ENCODE peak calls at places on chromosomes 12 and 14, in six cellular contexts. L is HepG2, F is right cardiac atrium, I is stomach, Z is neuronal stem cell, J is BE2C. C is an unnamed sample. For H3K4me1, the result is how much of the 10 kb centered on the place peaks cover.

GRCh38 chr12:78157199-78157598 is 326.5 kb downstream of the NAV3 start:
- DNase-seq in L (no peak), F (no peak), I (no peak), Z (no peak), J (no peak), C (no peak)

GRCh38 chr12:121139301-121139700 is 6.6 kb downstream of the P2RX7 start:
- DNase-seq in L (no peak), F (no peak), I (no peak), Z (no peak), J (no peak), C (no peak)

GRCh38 chr12:130606245-130606644 is 109.9 kb downstream of the RIMBP2 start:
- DNase-seq in L (no peak), F (no peak), I (no peak), Z (no peak), J (no peak), C (no peak)

GRCh38 chr14:63611078-63611477 is 30.6 kb downstream of the WDR89 start:
- DNase-seq in L (no peak), F (no peak), I (no peak), Z (no peak), J (no peak), C (no peak)

GRCh38 chr12:51087818-51088217 is 4.4 kb upstream of the CSRNP2 start:
- DNase-seq in L (no peak), F (no peak), I (no peak), Z (no peak), J (no peak), C (no peak)

GRCh38 chr14:92254786-92255185 is 68.2 kb upstream of the SLC24A4 start:
- DNase-seq in L (no peak), F (peak), I (no peak), Z (peak), J (no peak), C (peak)

GRCh38 chr14:76456891-76457586 is 81.1 kb downstream of the ESRRB start:
- DNase-seq in L (no peak), F (no peak), I (no peak), Z (no peak), J (no peak), C (no peak)

GRCh38 chr14:23605931-23606585 is 27.5 kb upstream of the JPH4 start:
- DNase-seq in L (no peak), F (no peak), I (no peak), Z (no peak), J (no peak), C (no peak)

GRCh38 chr12:91357381-91357780 is 174.8 kb upstream of the DCN start:
- DNase-seq in L (peak), F (no peak), I (no peak), Z (no peak), J (no peak), C (no peak)

GRCh38 chr12:97756066-97756701 is 293.6 kb downstream of the RMST start:
- DNase-seq in L (no peak), F (no peak), I (no peak), Z (no peak), J (no peak), C (no peak)

GRCh38 chr14:34912966-34913365 is 37.8 kb upstream of the BAZ1A start:
- DNase-seq in L (no peak), F (no peak), I (no peak), Z (no peak), J (no peak), C (no peak)

GRCh38 chr12:132006056-132006680 is 56.4 kb downstream of the EP400 start:
- DNase-seq in L (no peak), F (no peak), I (no peak), Z (no peak), J (no peak), C (no peak)

GRCh38 chr12:11854011-11854499 is 204.6 kb downstream of the ETV6 start:
- DNase-seq in L (no peak), F (no peak), I (no peak), Z (no peak), J (no peak), C (no peak)

GRCh38 chr12:12722351-12723146 is 5.4 kb downstream of the CDKN1B start:
- DNase-seq in L (no peak), F (no peak), I (no peak), Z (no peak), J (no peak), C (no peak)

GRCh38 chr12:40054554-40055226 is 51.2 kb downstream of the SLC2A13 start:
- DNase-seq in L (no peak), F (peak), I (no peak), Z (no peak), J (no peak), C (peak)

GRCh38 chr14:73058923-73059311 is 583 bp downstream of the RBM25 start:
- DNase-seq in L (peak), F (peak), I (no peak), Z (no peak), J (peak), C (peak)

GRCh38 chr12:130351331-130351730 is 13.6 kb downstream of the PIWIL1 start:
- DNase-seq in L (no peak), F (no peak), I (no peak), Z (no peak), J (no peak), C (no peak)

GRCh38 chr12:61490732-61491498 is 769.3 kb upstream of the USP15 start:
- DNase-seq in L (no peak), F (no peak), I (no peak), Z (no peak), J (no peak), C (no peak)

GRCh38 chr12:121718653-121719239 is 6.2 kb downstream of the TMEM120B start:
- DNase-seq in L (no peak), F (no peak), I (no peak), Z (no peak), J (peak), C (no peak)

GRCh38 chr14:50530358-50530757 is 2.0 kb downstream of the MAP4K5 start:
- DNase-seq in L (no peak), F (no peak), I (no peak), Z (no peak), J (no peak), C (no peak)

GRCh38 chr14:53953828-53954550 is 2.6 kb downstream of the BMP4 start:
- DNase-seq in L (peak), F (peak), I (no peak), Z (no peak), J (peak), C (peak)

GRCh38 chr14:103078420-103078749 is 5.6 kb upstream of the LBHD2 start:
- DNase-seq in L (peak), F (peak), I (peak), Z (peak), J (peak), C (peak)

GRCh38 chr12:119673634-119674033 is 5.7 kb downstream of the PRKAB1 start:
- DNase-seq in L (no peak), F (peak), I (no peak), Z (no peak), J (no peak), C (peak)

GRCh38 chr12:127165567-127166392 is 1101.2 kb upstream of the TMEM132C start:
- DNase-seq in L (peak), F (peak), I (peak), Z (peak), J (peak), C (peak)

GRCh38 chr14:77681196-77682157 is 26.3 kb downstream of the ALKBH1 start:
- DNase-seq in L (peak), F (no peak), I (peak), Z (no peak), J (no peak), C (no peak)

GRCh38 chr12:127550271-127550670 is 716.7 kb upstream of the TMEM132C start:
- DNase-seq in L (no peak), F (no peak), I (no peak), Z (no peak), J (no peak), C (no peak)

GRCh38 chr14:68636597-68636996 is 156.3 kb downstream of the ZFP36L1 start:
- DNase-seq in L (no peak), F (no peak), I (no peak), Z (no peak), J (peak), C (no peak)

GRCh38 chr14:95300002-95300696 is 19.6 kb downstream of the CLMN start:
- DNase-seq in L (peak), F (no peak), I (no peak), Z (no peak), J (no peak), C (no peak)
- H3K4me1 ChIP-seq in L (half or more), F (under half), I (under half), Z (under half), J (under half), C (under half)

DNA sequence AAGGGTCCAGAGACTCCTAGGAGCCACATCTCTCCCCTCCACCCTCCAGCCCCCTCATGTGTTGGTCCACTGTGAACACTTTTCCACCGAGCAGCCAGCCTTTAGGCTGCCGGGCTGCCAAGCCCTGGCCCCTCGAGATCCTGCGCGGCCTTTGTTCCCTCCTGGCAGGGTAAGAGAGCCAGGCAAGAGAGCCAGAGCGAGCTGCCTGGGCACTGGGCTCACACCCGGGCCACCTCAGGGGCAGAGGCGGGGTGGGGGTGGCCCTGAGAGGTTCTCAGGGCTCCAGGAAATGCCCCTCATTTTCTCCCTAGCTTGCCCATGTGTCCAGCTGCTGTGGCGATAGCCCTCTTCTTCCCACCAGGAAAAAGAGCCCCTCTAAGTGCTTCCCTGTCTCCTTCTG is 44.8 kb downstream of the LTBP2 start:
- DNase-seq in L (no peak), F (no peak), I (no peak), Z (no peak), J (no peak), C (no peak)
- H3K4me1 ChIP-seq in L (under half), F (under half), I (under half), Z (under half), J (under half), C (half or more)

GRCh38 chr14:55585854-55586253 is 5.8 kb downstream of the KTN1 start:
- DNase-seq in L (no peak), F (no peak), I (no peak), Z (no peak), J (no peak), C (no peak)
- H3K4me1 ChIP-seq in L (half or more), F (under half), I (under half), Z (under half), J (under half), C (half or more)

GRCh38 chr12:115661103-115661502 is 616.4 kb downstream of the MED13L start:
- DNase-seq in L (no peak), F (no peak), I (peak), Z (no peak), J (no peak), C (no peak)

GRCh38 chr12:115657081-115658013 is 620.1 kb downstream of the MED13L start:
- DNase-seq in L (no peak), F (no peak), I (no peak), Z (no peak), J (no peak), C (no peak)

GRCh38 chr12:115660211-115660805 is 617.2 kb downstream of the MED13L start:
- DNase-seq in L (no peak), F (peak), I (peak), Z (no peak), J (no peak), C (peak)

GRCh38 chr12:115659422-115659821 is 618.1 kb downstream of the MED13L start:
- DNase-seq in L (no peak), F (no peak), I (no peak), Z (no peak), J (no peak), C (no peak)
- H3K4me1 ChIP-seq in L (under half), F (under half), I (under half), Z (under half), J (under half), C (under half)

GRCh38 chr14:80491131-80491530 is 279.8 kb upstream of the DIO2 start:
- DNase-seq in L (peak), F (peak), I (no peak), Z (no peak), J (no peak), C (peak)

GRCh38 chr14:80496090-80496489 is 284.8 kb upstream of the DIO2 start:
- DNase-seq in L (no peak), F (no peak), I (no peak), Z (no peak), J (no peak), C (no peak)

GRCh38 chr14:80491562-80492139 is 280.3 kb upstream of the DIO2 start:
- DNase-seq in L (no peak), F (no peak), I (no peak), Z (no peak), J (no peak), C (no peak)

GRCh38 chr14:80493620-80494019 is 282.3 kb upstream of the DIO2 start:
- DNase-seq in L (no peak), F (no peak), I (no peak), Z (no peak), J (no peak), C (no peak)

GRCh38 chr14:80494769-80495168 is 283.5 kb upstream of the DIO2 start:
- DNase-seq in L (no peak), F (no peak), I (no peak), Z (no peak), J (no peak), C (no peak)
- H3K4me1 ChIP-seq in L (under half), F (under half), I (under half), Z (under half), J (under half), C (under half)

C was measured in left ventricle myocardium inferior.